ENCODE peak calls at places on chromosomes 6 and 20, in eight cellular contexts. One of them, this sample, is unnamed.

GRCh38 chr6:110898111-110898510 is 23.5 kb downstream of the AMD1 start:
- DNase-seq in astrocyte of the spinal cord: no peak
- DNase-seq in mucosa of gallbladder: no peak
- DNase-seq in brain microvascular endothelial cell: no peak
- DNase-seq in A549: no peak
- DNase-seq in stimulated activated CD4-positive, alpha-beta T cell treated with anti-CD3 and anti-CD28 coated beads, TNF-alpha, amount 100 ng/mL, for 1 hour: no peak
- DNase-seq in Ammon's horn: no peak
- DNase-seq in activated CD4-positive, alpha-beta memory T cell treated with anti-CD3 and anti-CD28 coated beads for 36 hours: no peak
- DNase-seq in this sample: no peak

GRCh38 chr6:18203786-18204185 is 48.6 kb downstream of the KDM1B start:
- DNase-seq in astrocyte of the spinal cord: peak; percentile 30
- DNase-seq in mucosa of gallbladder: no peak
- DNase-seq in brain microvascular endothelial cell: peak; percentile 67
- DNase-seq in A549: no peak
- DNase-seq in stimulated activated CD4-positive, alpha-beta T cell treated with anti-CD3 and anti-CD28 coated beads, TNF-alpha, amount 100 ng/mL, for 1 hour: no peak
- DNase-seq in Ammon's horn: no peak
- DNase-seq in activated CD4-positive, alpha-beta memory T cell treated with anti-CD3 and anti-CD28 coated beads for 36 hours: no peak
- DNase-seq in this sample: no peak

GRCh38 chr20:64222273-64222672 is 33.3 kb upstream of the PCMTD2 start:
- DNase-seq in astrocyte of the spinal cord: peak; percentile 12
- DNase-seq in mucosa of gallbladder: peak; percentile 79
- DNase-seq in brain microvascular endothelial cell: no peak
- DNase-seq in A549: no peak
- DNase-seq in stimulated activated CD4-positive, alpha-beta T cell treated with anti-CD3 and anti-CD28 coated beads, TNF-alpha, amount 100 ng/mL, for 1 hour: no peak
- DNase-seq in Ammon's horn: no peak
- DNase-seq in activated CD4-positive, alpha-beta memory T cell treated with anti-CD3 and anti-CD28 coated beads for 36 hours: no peak
- DNase-seq in this sample: no peak

GRCh38 chr6:26594730-26595632 is 1.8 kb upstream of the ABT1 start:
- DNase-seq in astrocyte of the spinal cord: peak; percentile 69
- DNase-seq in mucosa of gallbladder: no peak
- DNase-seq in brain microvascular endothelial cell: peak; percentile 83
- DNase-seq in A549: peak; percentile 53
- DNase-seq in stimulated activated CD4-positive, alpha-beta T cell treated with anti-CD3 and anti-CD28 coated beads, TNF-alpha, amount 100 ng/mL, for 1 hour: no peak
- DNase-seq in Ammon's horn: peak; percentile 43
- DNase-seq in activated CD4-positive, alpha-beta memory T cell treated with anti-CD3 and anti-CD28 coated beads for 36 hours: peak; percentile 72
- DNase-seq in this sample: peak; percentile 74

GRCh38 chr6:135358251-135358821 is 139.2 kb downstream of the AHI1 start:
- DNase-seq in astrocyte of the spinal cord: peak; percentile 95
- DNase-seq in mucosa of gallbladder: no peak
- DNase-seq in brain microvascular endothelial cell: peak; percentile 77
- DNase-seq in A549: peak; percentile 5
- DNase-seq in stimulated activated CD4-positive, alpha-beta T cell treated with anti-CD3 and anti-CD28 coated beads, TNF-alpha, amount 100 ng/mL, for 1 hour: no peak
- DNase-seq in Ammon's horn: no peak
- DNase-seq in activated CD4-positive, alpha-beta memory T cell treated with anti-CD3 and anti-CD28 coated beads for 36 hours: no peak
- DNase-seq in this sample: no peak

GRCh38 chr6:19896580-19897010 is 59.4 kb downstream of the ID4 start:
- DNase-seq in astrocyte of the spinal cord: no peak
- DNase-seq in mucosa of gallbladder: no peak
- DNase-seq in brain microvascular endothelial cell: no peak
- DNase-seq in A549: no peak
- DNase-seq in stimulated activated CD4-positive, alpha-beta T cell treated with anti-CD3 and anti-CD28 coated beads, TNF-alpha, amount 100 ng/mL, for 1 hour: no peak
- DNase-seq in Ammon's horn: no peak
- DNase-seq in activated CD4-positive, alpha-beta memory T cell treated with anti-CD3 and anti-CD28 coated beads for 36 hours: no peak
- DNase-seq in this sample: peak; percentile 5

GRCh38 chr20:64279826-64280459 is 24.4 kb downstream of the PCMTD2 start:
- DNase-seq in astrocyte of the spinal cord: no peak
- DNase-seq in mucosa of gallbladder: no peak
- DNase-seq in brain microvascular endothelial cell: no peak
- DNase-seq in A549: no peak
- DNase-seq in stimulated activated CD4-positive, alpha-beta T cell treated with anti-CD3 and anti-CD28 coated beads, TNF-alpha, amount 100 ng/mL, for 1 hour: no peak
- DNase-seq in Ammon's horn: no peak
- DNase-seq in activated CD4-positive, alpha-beta memory T cell treated with anti-CD3 and anti-CD28 coated beads for 36 hours: no peak
- DNase-seq in this sample: no peak

GRCh38 chr6:24936641-24937317 is 1.0 kb upstream of the RIPOR2 start:
- DNase-seq in astrocyte of the spinal cord: no peak
- DNase-seq in mucosa of gallbladder: no peak
- DNase-seq in brain microvascular endothelial cell: no peak
- DNase-seq in A549: no peak
- DNase-seq in stimulated activated CD4-positive, alpha-beta T cell treated with anti-CD3 and anti-CD28 coated beads, TNF-alpha, amount 100 ng/mL, for 1 hour: no peak
- DNase-seq in Ammon's horn: no peak
- DNase-seq in activated CD4-positive, alpha-beta memory T cell treated with anti-CD3 and anti-CD28 coated beads for 36 hours: peak; percentile 77
- DNase-seq in this sample: no peak

GRCh38 chr6:90466191-90466940 is 120.5 kb downstream of the MAP3K7 start:
- DNase-seq in astrocyte of the spinal cord: peak; percentile 40
- DNase-seq in mucosa of gallbladder: no peak
- DNase-seq in brain microvascular endothelial cell: peak; percentile 54
- DNase-seq in A549: no peak
- DNase-seq in stimulated activated CD4-positive, alpha-beta T cell treated with anti-CD3 and anti-CD28 coated beads, TNF-alpha, amount 100 ng/mL, for 1 hour: no peak
- DNase-seq in Ammon's horn: peak; percentile 27
- DNase-seq in activated CD4-positive, alpha-beta memory T cell treated with anti-CD3 and anti-CD28 coated beads for 36 hours: peak; percentile 60
- DNase-seq in this sample: no peak

GRCh38 chr20:43776691-43777090 is 49.9 kb upstream of the GTSF1L start:
- DNase-seq in astrocyte of the spinal cord: no peak
- DNase-seq in mucosa of gallbladder: no peak
- DNase-seq in brain microvascular endothelial cell: no peak
- DNase-seq in A549: no peak
- DNase-seq in stimulated activated CD4-positive, alpha-beta T cell treated with anti-CD3 and anti-CD28 coated beads, TNF-alpha, amount 100 ng/mL, for 1 hour: no peak
- DNase-seq in Ammon's horn: no peak
- DNase-seq in activated CD4-positive, alpha-beta memory T cell treated with anti-CD3 and anti-CD28 coated beads for 36 hours: no peak
- DNase-seq in this sample: no peak

GRCh38 chr20:59007758-59008511 is 881 bp upstream of the CTSZ start:
- DNase-seq in astrocyte of the spinal cord: no peak
- DNase-seq in mucosa of gallbladder: peak; percentile 48
- DNase-seq in brain microvascular endothelial cell: no peak
- DNase-seq in A549: no peak
- DNase-seq in stimulated activated CD4-positive, alpha-beta T cell treated with anti-CD3 and anti-CD28 coated beads, TNF-alpha, amount 100 ng/mL, for 1 hour: no peak
- DNase-seq in Ammon's horn: peak; percentile 29
- DNase-seq in activated CD4-positive, alpha-beta memory T cell treated with anti-CD3 and anti-CD28 coated beads for 36 hours: no peak
- DNase-seq in this sample: no peak

GRCh38 chr6:54198134-54198533 is 86.9 kb downstream of the MLIP start:
- DNase-seq in astrocyte of the spinal cord: no peak
- DNase-seq in mucosa of gallbladder: no peak
- DNase-seq in brain microvascular endothelial cell: no peak
- DNase-seq in A549: no peak
- DNase-seq in stimulated activated CD4-positive, alpha-beta T cell treated with anti-CD3 and anti-CD28 coated beads, TNF-alpha, amount 100 ng/mL, for 1 hour: no peak
- DNase-seq in Ammon's horn: no peak
- DNase-seq in activated CD4-positive, alpha-beta memory T cell treated with anti-CD3 and anti-CD28 coated beads for 36 hours: no peak
- DNase-seq in this sample: no peak

GRCh38 chr6:149128489-149129145 is 188.9 kb upstream of the TAB2 start:
- DNase-seq in astrocyte of the spinal cord: no peak
- DNase-seq in mucosa of gallbladder: no peak
- DNase-seq in brain microvascular endothelial cell: no peak
- DNase-seq in A549: no peak
- DNase-seq in stimulated activated CD4-positive, alpha-beta T cell treated with anti-CD3 and anti-CD28 coated beads, TNF-alpha, amount 100 ng/mL, for 1 hour: no peak
- DNase-seq in Ammon's horn: no peak
- DNase-seq in activated CD4-positive, alpha-beta memory T cell treated with anti-CD3 and anti-CD28 coated beads for 36 hours: peak; percentile 69
- DNase-seq in this sample: no peak

GRCh38 chr20:14197097-14197496 is 140.3 kb downstream of the FLRT3 start:
- DNase-seq in astrocyte of the spinal cord: peak; percentile 46
- DNase-seq in mucosa of gallbladder: no peak
- DNase-seq in brain microvascular endothelial cell: peak; percentile 26
- DNase-seq in A549: no peak
- DNase-seq in stimulated activated CD4-positive, alpha-beta T cell treated with anti-CD3 and anti-CD28 coated beads, TNF-alpha, amount 100 ng/mL, for 1 hour: no peak
- DNase-seq in Ammon's horn: no peak
- DNase-seq in activated CD4-positive, alpha-beta memory T cell treated with anti-CD3 and anti-CD28 coated beads for 36 hours: no peak
- DNase-seq in this sample: no peak

GRCh38 chr20:50121858-50122271 is 8.9 kb upstream of the UBE2V1 start:
- DNase-seq in astrocyte of the spinal cord: peak; percentile 44
- DNase-seq in mucosa of gallbladder: no peak
- DNase-seq in brain microvascular endothelial cell: no peak
- DNase-seq in A549: peak; percentile 68
- DNase-seq in stimulated activated CD4-positive, alpha-beta T cell treated with anti-CD3 and anti-CD28 coated beads, TNF-alpha, amount 100 ng/mL, for 1 hour: no peak
- DNase-seq in Ammon's horn: no peak
- DNase-seq in activated CD4-positive, alpha-beta memory T cell treated with anti-CD3 and anti-CD28 coated beads for 36 hours: no peak
- DNase-seq in this sample: peak; percentile 54

GRCh38 chr20:34516874-34517542 is 786 bp downstream of the DYNLRB1 start:
- DNase-seq in astrocyte of the spinal cord: peak; percentile 22
- DNase-seq in mucosa of gallbladder: no peak
- DNase-seq in brain microvascular endothelial cell: no peak
- DNase-seq in A549: no peak
- DNase-seq in stimulated activated CD4-positive, alpha-beta T cell treated with anti-CD3 and anti-CD28 coated beads, TNF-alpha, amount 100 ng/mL, for 1 hour: peak; percentile 23
- DNase-seq in Ammon's horn: no peak
- DNase-seq in activated CD4-positive, alpha-beta memory T cell treated with anti-CD3 and anti-CD28 coated beads for 36 hours: peak; percentile 63
- DNase-seq in this sample: no peak

GRCh38 chr6:148944608-148945007 is 197.8 kb downstream of the UST start:
- DNase-seq in astrocyte of the spinal cord: no peak
- DNase-seq in mucosa of gallbladder: no peak
- DNase-seq in brain microvascular endothelial cell: no peak
- DNase-seq in A549: no peak
- DNase-seq in stimulated activated CD4-positive, alpha-beta T cell treated with anti-CD3 and anti-CD28 coated beads, TNF-alpha, amount 100 ng/mL, for 1 hour: no peak
- DNase-seq in Ammon's horn: no peak
- DNase-seq in activated CD4-positive, alpha-beta memory T cell treated with anti-CD3 and anti-CD28 coated beads for 36 hours: no peak
- DNase-seq in this sample: no peak